ENCODE peak calls at places on chromosomes 16 and 17, in four cellular contexts. W is nephron progenitor cell, E is NCI-H1092, Z is C1 segment of cervical spinal cord. M is an unnamed sample.

GRCh38 chr17:42067371-42068180 is 17.2 kb upstream of the C17orf113 start:
- DNase-seq in Z (no peak), W (peak), E (peak), M (peak)

GRCh38 chr16:6611535-6611934 is 721.1 kb upstream of the RBFOX1 start:
- DNase-seq in E (no peak), Z (no peak), W (no peak), M (no peak)

GRCh38 chr16:53545433-53545832 is 42.4 kb upstream of the AKTIP start:
- DNase-seq in W (no peak), Z (no peak), E (no peak), M (no peak)

GRCh38 chr17:59154335-59154720 is 658 bp downstream of the SKA2 start:
- DNase-seq in Z (peak), E (peak), W (peak), M (peak)

GRCh38 chr17:77553459-77554066 is 404.9 kb upstream of the TNRC6C start:
- DNase-seq in Z (no peak), W (no peak), E (no peak), M (no peak)

GRCh38 chr17:79057727-79058400 is 16.8 kb upstream of the ENGASE start:
- DNase-seq in W (no peak), E (no peak), Z (no peak), M (no peak)

GRCh38 chr17:44203731-44204452 is 4.2 kb upstream of the ATXN7L3 start:
- DNase-seq in Z (no peak), W (peak), E (peak), M (peak)

GRCh38 chr16:12545792-12546342 is 257.8 kb downstream of the CPPED1 start:
- DNase-seq in Z (no peak), E (no peak), W (no peak), M (no peak)

GRCh38 chr16:31427441-31428276 is 501 bp downstream of the COX6A2 start:
- DNase-seq in Z (peak), W (no peak), E (peak), M (no peak)

GRCh38 chr17:48814504-48814903 is 2.5 kb downstream of the TTLL6 start:
- DNase-seq in E (no peak), W (peak), Z (peak), M (peak)

GRCh38 chr16:88459366-88460055 is 6.4 kb downstream of the ZFPM1 start:
- DNase-seq in W (no peak), Z (no peak), E (no peak), M (no peak)

GRCh38 chr17:28524476-28525415 is 18.6 kb downstream of the FOXN1 start:
- DNase-seq in W (no peak), Z (no peak), E (no peak), M (peak)

GRCh38 chr17:2856727-2857126 is 60.5 kb downstream of the RAP1GAP2 start:
- DNase-seq in E (no peak), W (no peak), Z (no peak), M (no peak)

GRCh38 chr17:12089809-12090384 is 69.2 kb downstream of the MAP2K4 start:
- DNase-seq in Z (no peak), W (no peak), E (no peak), M (peak)

GRCh38 chr17:66468241-66469087 is 166.1 kb downstream of the PRKCA start:
- DNase-seq in E (no peak), Z (no peak), W (no peak), M (peak)

GRCh38 chr17:79664925-79665738 is 54.3 kb upstream of the RBFOX3 start:
- DNase-seq in Z (no peak), E (peak), W (peak), M (no peak)

GRCh38 chr17:2321399-2321798 is 14.9 kb downstream of the TSR1 start:
- DNase-seq in Z (no peak), W (no peak), E (no peak), M (no peak)

GRCh38 chr17:42980766-42981397 is 517 bp downstream of the RUNDC1 start:
- DNase-seq in E (peak), Z (no peak), W (peak), M (peak)

GRCh38 chr16:80407265-80407987 is 133.4 kb upstream of the DYNLRB2 start:
- DNase-seq in W (peak), E (no peak), Z (no peak), M (peak)

GRCh38 chr17:20924306-20924705 is 118.5 kb downstream of the USP22 start:
- DNase-seq in E (no peak), W (no peak), Z (no peak), M (no peak)

M was measured in renal cortical epithelial cell.